ENCODE peak calls at places on chromosomes 16 and 17, in four cellular contexts. N, O, B and K are unnamed samples.

GRCh38 chr16:52592778-52593177 is 45.8 kb upstream of the TOX3 start:
- DNase-seq in N (no peak), B (no peak), O (no peak), K (no peak)

GRCh38 chr16:87822571-87822970 is 46.7 kb downstream of the SLC7A5 start:
- DNase-seq in N (no peak), O (no peak), B (no peak), K (no peak)

GRCh38 chr16:85735225-85735722 is 15.6 kb downstream of the C16orf74 start:
- DNase-seq in O (no peak), B (peak; percentile 40), N (no peak), K (no peak)

GRCh38 chr17:29129731-29130130 is 50.5 kb downstream of the MYO18A start:
- DNase-seq in O (no peak), B (no peak), N (no peak), K (no peak)

GRCh38 chr16:87608400-87608985 is 6.2 kb downstream of the JPH3 start:
- DNase-seq in O (peak; percentile 63), B (peak; percentile 49), N (peak; percentile 52), K (no peak)

GRCh38 chr17:39676198-39676819 is 8.1 kb downstream of the PNMT start:
- DNase-seq in O (no peak), N (no peak), B (peak; percentile 84), K (peak; percentile 79)

GRCh38 chr16:51683882-51684281 is 532.8 kb upstream of the SALL1 start:
- DNase-seq in O (no peak), B (no peak), N (no peak), K (no peak)

GRCh38 chr16:50644730-50645129 is 36.4 kb downstream of the SNX20 start:
- DNase-seq in N (no peak), O (peak; percentile 33), B (peak; percentile 31), K (no peak)

GRCh38 chr17:50184057-50184456 is 17.4 kb downstream of the COL1A1 start:
- DNase-seq in O (no peak), B (no peak), N (peak; percentile 45), K (no peak)

GRCh38 chr17:16449121-16449570 is 33.8 kb downstream of the TRPV2 start:
- DNase-seq in N (peak; percentile 74), B (no peak), O (peak; percentile 50), K (no peak)

GRCh38 chr17:7313890-7314718 is 1.1 kb downstream of the GPS2 start:
- DNase-seq in N (peak; percentile 38), B (no peak), O (peak; percentile 6), K (no peak)

GRCh38 chr17:3796110-3796821 is 4.7 kb downstream of the ITGAE start:
- DNase-seq in O (no peak), B (peak; percentile 48), N (no peak), K (no peak)

GRCh38 chr16:57739756-57740422 is 4.3 kb downstream of the KATNB1 start:
- DNase-seq in N (no peak), B (no peak), O (no peak), K (no peak)

GRCh38 chr17:66935717-66936116 is 28.8 kb upstream of the CACNG4 start:
- DNase-seq in O (no peak), N (no peak), B (no peak), K (no peak)

GRCh38 chr16:10408824-10409381 is 23.0 kb downstream of the ATF7IP2 start:
- DNase-seq in O (peak; percentile 6), N (no peak), B (no peak), K (no peak)

GRCh38 chr16:84751947-84752346 is 52.1 kb downstream of the USP10 start:
- DNase-seq in O (peak; percentile 11), B (no peak), N (no peak), K (no peak)

DNA sequence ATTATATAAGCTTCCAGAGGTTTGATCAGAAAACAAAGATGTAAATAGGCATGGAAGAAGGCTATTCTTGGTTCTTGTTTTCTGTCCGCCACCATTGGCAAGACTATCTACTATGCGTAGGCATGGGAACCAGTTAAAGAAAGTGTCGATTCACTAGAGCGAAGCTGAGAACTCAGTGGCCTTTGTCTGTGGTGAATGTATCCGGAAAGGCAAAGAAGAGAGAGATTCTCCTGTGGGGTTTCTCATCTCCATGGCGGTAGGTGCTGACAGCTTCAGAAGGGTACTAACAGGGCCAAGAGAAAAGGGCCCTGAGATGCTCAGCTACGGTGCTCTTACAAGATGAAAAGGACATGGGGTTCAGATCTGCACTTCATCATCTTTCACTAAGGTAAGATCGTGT is 29.7 kb downstream of the KCNJ16 start:
- DNase-seq in O (no peak), N (no peak), B (no peak), K (no peak)
- H3K27ac ChIP-seq in O (no peak overlapping the region), N (no peak overlapping the region), B (no peak overlapping the region), K (no peak overlapping the region)

DNA sequence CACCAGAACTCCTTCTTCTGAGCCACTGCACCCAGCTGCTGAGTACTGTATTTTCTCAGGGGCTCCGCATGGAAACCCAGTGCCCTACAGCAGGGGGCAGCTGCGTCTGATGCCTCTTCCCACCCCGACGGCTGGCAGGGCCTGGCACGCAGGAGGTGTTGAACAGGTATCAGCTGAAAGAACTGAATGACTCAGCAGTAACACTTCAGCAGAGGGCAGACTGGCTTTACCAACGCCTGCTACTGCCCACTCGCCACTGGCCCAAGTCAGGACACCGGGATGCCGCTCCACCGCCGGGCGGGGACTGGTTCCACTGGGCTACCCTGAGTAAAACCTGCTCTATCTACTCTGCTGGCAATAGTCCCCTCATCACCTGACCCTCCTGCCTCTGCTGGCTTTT is 100.3 kb upstream of the FA2H start:
- DNase-seq in O (no peak), B (peak; percentile 28), N (no peak), K (no peak)
- H3K36me3 ChIP-seq in O (no peaks in the 10 kb centered on the region), B (no peaks in the 10 kb centered on the region), N (peaks cover 15% of the 10 kb centered on the region), K (peaks cover 18% of the 10 kb centered on the region)

GRCh38 chr16:82652826-82653225 is 26.1 kb downstream of the CDH13 start:
- DNase-seq in B (no peak), N (no peak), O (no peak), K (no peak)
- H3K4me1 ChIP-seq in B (no peaks in the 10 kb centered on the region), N (peaks cover 33% of the 10 kb centered on the region), O (peaks cover 20% of the 10 kb centered on the region), K (peaks cover 47% of the 10 kb centered on the region)

GRCh38 chr17:27263386-27263785 is 30.5 kb upstream of the WSB1 start:
- DNase-seq in O (no peak), B (no peak), N (no peak), K (no peak)
- H3K27ac ChIP-seq in O (no peak overlapping the region), B (no peak overlapping the region), N (no peak overlapping the region), K (peak overlapping the region; percentile 27)

DNA sequence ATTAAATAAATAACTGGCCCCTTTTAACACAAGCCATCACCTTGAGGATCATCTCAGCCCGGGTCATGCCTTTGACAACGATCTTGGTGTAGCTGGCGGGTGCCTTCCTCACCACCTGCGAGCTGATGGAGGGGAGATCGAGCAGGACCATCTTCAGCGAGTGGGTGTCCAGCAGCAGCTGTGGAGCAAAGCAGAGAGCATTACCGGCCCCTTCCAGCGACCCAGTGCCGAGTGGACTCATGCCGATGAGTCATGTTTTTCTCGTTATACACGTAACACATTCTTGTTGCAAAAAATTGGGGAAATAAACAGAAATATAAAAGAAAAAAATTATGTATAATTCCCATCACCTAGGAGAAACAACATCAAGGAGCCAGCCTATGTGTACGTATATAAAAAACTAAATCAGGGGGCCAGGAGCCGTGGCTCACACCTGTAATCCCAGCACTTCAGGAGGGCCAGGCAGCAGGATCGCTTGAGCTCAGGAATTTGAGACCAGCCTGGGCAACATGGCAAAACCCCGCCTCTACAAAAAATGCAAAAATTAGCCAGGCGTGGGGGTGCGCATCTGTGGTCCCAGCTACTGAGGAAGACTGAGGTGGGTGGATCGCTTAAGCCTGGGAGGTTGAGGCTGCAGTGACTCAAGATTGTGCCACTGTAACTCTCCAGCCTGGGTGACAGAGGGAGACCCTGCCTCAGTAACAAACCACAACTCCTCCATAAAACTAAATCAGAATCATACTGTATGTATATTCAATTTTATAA is 169.1 kb upstream of the RPH3AL start:
- DNase-seq in O (no peak), N (no peak), B (no peak), K (no peak)
- H3K36me3 ChIP-seq in O (no peaks in the 10 kb centered on the region), N (peaks cover 21% of the 10 kb centered on the region), B (peaks cover 29% of the 10 kb centered on the region), K (peaks cover 26% of the 10 kb centered on the region)

GRCh38 chr17:33272438-33272837 is 20.7 kb downstream of the ASIC2 start:
- DNase-seq in B (no peak), O (no peak), N (no peak), K (no peak)

GRCh38 chr17:33277436-33278100 is 15.5 kb downstream of the ASIC2 start:
- DNase-seq in N (no peak), O (no peak), B (no peak), K (no peak)

GRCh38 chr17:33269337-33270060 is 23.6 kb downstream of the ASIC2 start:
- DNase-seq in O (no peak), B (no peak), N (no peak), K (no peak)

GRCh38 chr17:33273743-33274410 is 19.2 kb downstream of the ASIC2 start:
- DNase-seq in O (no peak), B (no peak), N (no peak), K (no peak)

GRCh38 chr17:33273271-33273670 is 19.8 kb downstream of the ASIC2 start:
- DNase-seq in B (no peak), O (no peak), N (no peak), K (no peak)
- H3K4me1 ChIP-seq in B (no peaks in the 10 kb centered on the region), O (no peaks in the 10 kb centered on the region), N (peaks cover 2% of the 10 kb centered on the region), K (no peaks in the 10 kb centered on the region)

DNA sequence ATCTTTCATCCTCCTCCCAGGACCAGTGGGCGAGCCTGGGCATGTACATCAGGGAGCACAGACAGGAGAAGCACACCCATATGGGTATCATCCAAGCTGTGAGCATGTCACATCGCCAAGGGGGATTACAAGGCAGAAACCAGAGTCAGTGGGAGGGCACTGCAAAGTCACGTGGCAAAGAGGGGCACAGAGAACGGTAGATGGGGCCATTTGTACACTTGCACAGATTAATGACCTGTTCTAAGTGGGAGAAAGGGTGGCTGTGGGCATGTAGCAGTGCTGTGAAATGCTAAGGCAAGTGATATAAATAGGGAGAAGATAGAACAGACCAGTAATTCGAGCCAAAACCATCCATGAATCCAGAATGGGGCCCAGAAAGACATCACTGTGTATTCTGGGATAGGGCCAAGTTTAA is 265.0 kb downstream of the CPPED1 start:
- DNase-seq in O (no peak), N (no peak), B (no peak), K (no peak)
- H3K27ac ChIP-seq in O (no peak overlapping the region), N (peak overlapping the region; percentile 56), B (no peak overlapping the region), K (no peak overlapping the region)

DNA sequence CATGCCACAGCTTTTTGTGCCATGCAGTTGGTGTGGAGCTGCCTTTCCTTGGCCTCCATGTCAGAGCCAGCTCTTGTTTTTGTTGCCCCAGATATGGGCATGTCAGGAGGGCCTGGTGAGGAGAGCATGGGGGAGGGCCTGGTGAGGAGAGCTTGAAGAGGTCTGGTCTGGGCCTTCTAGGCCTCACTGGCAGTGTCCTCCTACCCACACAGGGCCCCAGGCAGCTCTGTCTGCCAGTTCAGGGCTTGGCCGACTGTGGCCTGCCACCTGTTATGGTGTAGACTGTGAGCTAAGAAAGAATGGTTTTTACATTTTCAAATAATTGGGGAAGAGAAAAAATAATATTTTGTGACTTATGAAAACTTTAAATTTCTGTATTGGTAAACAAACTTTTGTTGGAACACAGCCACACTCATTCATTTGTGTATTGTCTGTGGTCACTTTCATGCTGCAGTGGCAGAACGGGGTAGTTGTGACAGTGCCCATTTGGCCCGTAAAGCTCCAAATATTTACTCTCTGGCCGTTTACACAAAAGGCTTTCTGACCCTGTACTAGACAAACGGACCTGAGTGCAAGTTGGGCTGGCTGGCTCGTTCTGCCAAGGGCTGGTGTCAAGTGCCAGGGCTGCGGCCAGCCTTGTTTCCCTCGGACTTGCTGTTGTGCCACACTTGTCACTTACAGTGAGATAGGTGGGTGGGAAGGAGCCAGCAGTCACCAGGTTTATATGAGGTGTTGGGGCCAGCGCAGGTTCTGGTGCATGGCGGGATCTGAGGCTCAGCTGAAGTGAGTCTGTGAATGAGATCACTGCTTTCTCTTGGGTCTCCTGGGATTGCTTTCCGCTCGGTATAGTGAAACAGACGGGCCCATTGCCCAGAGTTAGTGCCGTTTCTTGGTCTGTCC is 18.2 kb downstream of the PGS1 start:
- DNase-seq in N (no peak), B (peak; percentile 64), O (no peak), K (peak; percentile 55)
- H3K36me3 ChIP-seq in N (peaks cover 57% of the 10 kb centered on the region), B (peaks cover 45% of the 10 kb centered on the region), O (peaks cover 74% of the 10 kb centered on the region), K (peaks cover 10% of the 10 kb centered on the region)

GRCh38 chr17:48483004-48483403 is 47.8 kb downstream of the HOXB1 start:
- DNase-seq in O (no peak), B (no peak), N (no peak), K (no peak)
- H3K4me1 ChIP-seq in O (peaks cover 59% of the 10 kb centered on the region), B (no peaks in the 10 kb centered on the region), N (peaks cover 19% of the 10 kb centered on the region), K (no peaks in the 10 kb centered on the region)